ENCODE peak calls at places on chromosomes 5 and 9, in four cellular contexts. M is HFFc6, W is right lobe of liver, J is iPS DF 19.7. G is an unnamed sample.

GRCh38 chr9:127099664-127100063 is 22.8 kb downstream of the ANGPTL2 start:
- DNase-seq in M (no peak), J (no peak), W (no peak), G (no peak)

GRCh38 chr5:31614147-31615030 is 24.5 kb upstream of the PDZD2 start:
- DNase-seq in W (no peak), M (no peak), J (no peak), G (no peak)

GRCh38 chr9:97564291-97565175 is 63.1 kb downstream of the TMOD1 start:
- DNase-seq in M (peak), J (no peak), W (peak), G (no peak)

GRCh38 chr9:27599102-27599501 is 25.8 kb upstream of the C9orf72 start:
- DNase-seq in M (no peak), J (no peak), W (no peak), G (no peak)

GRCh38 chr9:115880221-115880620 is 273.4 kb upstream of the PAPPA start:
- DNase-seq in J (no peak), M (no peak), W (no peak), G (no peak)

GRCh38 chr9:7467186-7467585 is 332.4 kb downstream of the DMAC1 start:
- DNase-seq in M (no peak), J (no peak), W (no peak), G (no peak)

GRCh38 chr5:2797160-2797559 is 45.7 kb upstream of the IRX2 start:
- DNase-seq in W (no peak), J (no peak), M (no peak), G (no peak)

GRCh38 chr5:126471875-126472537 is 48.8 kb downstream of the GRAMD2B start:
- DNase-seq in M (peak), J (no peak), W (no peak), G (no peak)

GRCh38 chr9:114367823-114368609 is 19.8 kb downstream of the AKNA start:
- DNase-seq in J (no peak), W (no peak), M (no peak), G (no peak)

GRCh38 chr9:73543727-73544126 is 392.1 kb downstream of the ANXA1 start:
- DNase-seq in J (no peak), M (no peak), W (no peak), G (no peak)

GRCh38 chr9:90953805-90954204 is 152.2 kb downstream of the SYK start:
- DNase-seq in M (no peak), J (no peak), W (no peak), G (no peak)

G was measured in mucosa of descending colon.